ENCODE peak calls at places on chromosome 13, in five cellular contexts. E is fibroblast of lung, P is osteocyte, U is activated B cell treated with CpG ODN at 0.5 μM for 24 hours, Z is right lobe of liver. V is an unnamed sample.

GRCh38 chr13:90867336-90867683 is 480.2 kb upstream of the MIR17HG start:
- DNase-seq in U (no peak), Z (peak; percentile 49), P (no peak), E (peak; percentile 71), V (peak; percentile 72)

GRCh38 chr13:94947965-94948371 is 235.6 kb upstream of the SOX21 start:
- DNase-seq in Z (no peak), E (no peak), U (no peak), P (no peak), V (no peak)

GRCh38 chr13:42271337-42272114 is 426 bp upstream of the AKAP11 start:
- DNase-seq in E (peak; percentile 100), U (peak; percentile 85), P (peak; percentile 98), Z (peak; percentile 96), V (peak; percentile 100)

GRCh38 chr13:104571161-104571889 is 1505.1 kb upstream of the SLC10A2 start:
- DNase-seq in E (peak; percentile 88), P (peak; percentile 89), Z (no peak), U (no peak), V (peak; percentile 25)

GRCh38 chr13:84031120-84031519 is 148.8 kb upstream of the SLITRK1 start:
- DNase-seq in E (no peak), Z (no peak), U (no peak), P (no peak), V (no peak)

GRCh38 chr13:108154421-108154858 is 60.9 kb downstream of the LIG4 start:
- DNase-seq in E (no peak), U (no peak), Z (peak; percentile 69), P (no peak), V (no peak)

GRCh38 chr13:23630349-23631093 is 60.3 kb downstream of the TNFRSF19 start:
- DNase-seq in P (no peak), Z (no peak), U (no peak), E (no peak), V (no peak)

GRCh38 chr13:23715762-23716235 is 145.6 kb downstream of the TNFRSF19 start:
- DNase-seq in P (no peak), E (no peak), Z (no peak), U (no peak), V (peak; percentile 38)

GRCh38 chr13:51590966-51591627 is 6.8 kb downstream of the WDFY2 start:
- DNase-seq in E (peak; percentile 90), U (no peak), Z (no peak), P (no peak), V (no peak)

GRCh38 chr13:89852570-89852969 is 1494.9 kb upstream of the MIR17HG start:
- DNase-seq in U (no peak), E (no peak), Z (no peak), P (no peak), V (peak; percentile 32)

GRCh38 chr13:30743319-30744055 is 8.1 kb downstream of the ALOX5AP start:
- DNase-seq in Z (no peak), U (no peak), E (peak; percentile 99), P (no peak), V (peak; percentile 37)

GRCh38 chr13:44337581-44337980 is 36.0 kb upstream of the SERP2 start:
- DNase-seq in Z (no peak), U (no peak), P (no peak), E (no peak), V (peak; percentile 31)

GRCh38 chr13:100512422-100512821 is 76.2 kb downstream of the GGACT start:
- DNase-seq in Z (no peak), E (peak; percentile 5), P (no peak), U (no peak), V (no peak)

GRCh38 chr13:99316224-99316623 is 9.0 kb upstream of the GPR183 start:
- DNase-seq in P (no peak), E (no peak), Z (no peak), U (no peak), V (no peak)

GRCh38 chr13:33109319-33109718 is 93.1 kb downstream of the KL start:
- DNase-seq in P (no peak), Z (no peak), E (peak; percentile 64), U (no peak), V (peak; percentile 81)

GRCh38 chr13:78323848-78324247 is 279.5 kb downstream of the POU4F1 start:
- DNase-seq in E (peak; percentile 2), U (no peak), P (no peak), Z (no peak), V (no peak)

GRCh38 chr13:28220166-28220565 is 81.8 kb downstream of the PAN3 start:
- DNase-seq in P (no peak), E (peak; percentile 55), Z (no peak), U (no peak), V (no peak)

GRCh38 chr13:21326155-21327030 is 132.7 kb downstream of the ZDHHC20 start:
- DNase-seq in Z (no peak), E (peak; percentile 24), U (no peak), P (no peak), V (no peak)

GRCh38 chr13:110434629-110435028 is 126.9 kb downstream of the RAB20 start:
- DNase-seq in U (no peak), E (no peak), P (no peak), Z (no peak), V (no peak)

GRCh38 chr13:51665456-51665855 is 81.2 kb downstream of the WDFY2 start:
- DNase-seq in Z (no peak), E (no peak), U (no peak), P (no peak), V (no peak)

GRCh38 chr13:98890186-98890585 is 87.7 kb downstream of the DOCK9 start:
- DNase-seq in Z (no peak), E (peak; percentile 62), P (no peak), U (no peak), V (no peak)

GRCh38 chr13:39676315-39676876 is 20.9 kb downstream of the COG6 start:
- DNase-seq in E (peak; percentile 68), U (no peak), Z (no peak), P (no peak), V (peak; percentile 57)

GRCh38 chr13:29227560-29227959 is 367.9 kb downstream of the SLC7A1 start:
- DNase-seq in U (no peak), E (no peak), Z (no peak), P (no peak), V (no peak)

GRCh38 chr13:58619396-58620113 is 988.0 kb downstream of the PCDH17 start:
- DNase-seq in E (no peak), P (no peak), Z (no peak), U (no peak), V (peak; percentile 1)

GRCh38 chr13:50693755-50694154 is 149.7 kb downstream of the DLEU7 start:
- DNase-seq in Z (no peak), U (no peak), P (no peak), E (no peak), V (no peak)

GRCh38 chr13:39875583-39875982 is 220.1 kb downstream of the COG6 start:
- DNase-seq in U (no peak), P (no peak), E (no peak), Z (no peak), V (no peak)

GRCh38 chr13:32829676-32830091 is 186.5 kb upstream of the KL start:
- DNase-seq in E (peak; percentile 29), U (no peak), P (no peak), Z (no peak), V (no peak)

GRCh38 chr13:94706854-94707399 is 5.4 kb downstream of the SOX21 start:
- DNase-seq in E (no peak), Z (no peak), P (no peak), U (no peak), V (no peak)

GRCh38 chr13:23044906-23045305 is 135.9 kb upstream of the SGCG start:
- DNase-seq in E (no peak), P (no peak), Z (no peak), U (no peak), V (no peak)

GRCh38 chr13:106621833-106622232 is 53.9 kb upstream of the ARGLU1 start:
- DNase-seq in U (no peak), Z (no peak), P (no peak), E (no peak), V (no peak)
- TF ChIP-seq CTCF in U (no peak), Z (no peak), P (no peak), E (no peak), V (no peak)

GRCh38 chr13:26377038-26377437 is 123.1 kb downstream of the CDK8 start:
- DNase-seq in E (no peak), Z (no peak), U (no peak), P (no peak), V (peak; percentile 19)
- TF ChIP-seq CTCF in E (peak; percentile 47), Z (peak; percentile 19), U (no peak), P (peak; percentile 36), V (peak; percentile 30)

GRCh38 chr13:113183450-113184129 is 24.9 kb downstream of the PCID2 start:
- DNase-seq in U (no peak), P (no peak), Z (no peak), E (no peak), V (no peak)

GRCh38 chr13:113186061-113186900 is 22.2 kb downstream of the PCID2 start:
- DNase-seq in E (no peak), Z (no peak), U (no peak), P (no peak), V (peak; percentile 92)

GRCh38 chr13:113187905-113188595 is 20.4 kb downstream of the PCID2 start:
- DNase-seq in P (peak; percentile 63), U (no peak), E (peak; percentile 68), Z (no peak), V (no peak)

GRCh38 chr13:113184568-113185440 is 23.7 kb downstream of the PCID2 start:
- DNase-seq in P (no peak), U (no peak), E (no peak), Z (no peak), V (no peak)

GRCh38 chr13:113187263-113187669 is 21.2 kb downstream of the PCID2 start:
- DNase-seq in P (peak; percentile 95), Z (no peak), E (peak; percentile 99), U (no peak), V (no peak)
- TF ChIP-seq CTCF in P (peak; percentile 25), Z (no peak), E (no peak), U (no peak), V (no peak)

GRCh38 chr13:107138468-107138867 is 570.5 kb upstream of the ARGLU1 start:
- DNase-seq in P (no peak), Z (no peak), E (peak; percentile 15), U (no peak), V (no peak)

GRCh38 chr13:107138987-107139386 is 571.0 kb upstream of the ARGLU1 start:
- DNase-seq in P (no peak), Z (no peak), U (no peak), E (no peak), V (no peak)

GRCh38 chr13:107141767-107142166 is 573.8 kb upstream of the ARGLU1 start:
- DNase-seq in Z (no peak), P (no peak), E (no peak), U (no peak), V (no peak)

GRCh38 chr13:107144432-107144831 is 576.5 kb upstream of the ARGLU1 start:
- DNase-seq in P (no peak), E (peak; percentile 55), Z (no peak), U (no peak), V (no peak)
- TF ChIP-seq CTCF in P (peak; percentile 38), E (peak; percentile 38), Z (peak; percentile 8), U (no peak), V (no peak)

GRCh38 chr13:46962286-46962941 is 65.6 kb upstream of the HTR2A start:
- DNase-seq in Z (no peak), E (peak; percentile 31), U (no peak), P (no peak), V (peak; percentile 40)
- TF ChIP-seq CTCF in Z (peak; percentile 18), E (peak; percentile 36), U (no peak), P (peak; percentile 35), V (peak; percentile 56)

V was measured in GM12865.